ENCODE peak calls at places on chromosomes 7 and 10, in six cellular contexts. E, U, V, T, L and S are unnamed samples.

GRCh38 chr10:48506147-48506917 is 98.5 kb downstream of the ARHGAP22 start:
- DNase-seq in E (peak; percentile 88), U (peak; percentile 68), V (no peak), T (peak; percentile 92), L (no peak), S (peak; percentile 60)

GRCh38 chr7:96250776-96251361 is 71.0 kb downstream of the SLC25A13 start:
- DNase-seq in E (no peak), U (no peak), V (no peak), T (no peak), L (no peak), S (no peak)

GRCh38 chr7:128172151-128172550 is 68.9 kb upstream of the LEP start:
- DNase-seq in E (no peak), U (no peak), V (no peak), T (no peak), L (no peak), S (no peak)

GRCh38 chr10:30072068-30072467 is 12.7 kb upstream of the JCAD start:
- DNase-seq in E (no peak), U (no peak), V (no peak), T (no peak), L (no peak), S (no peak)

GRCh38 chr7:128839751-128840177 is 9.6 kb downstream of the FLNC start:
- DNase-seq in E (no peak), U (no peak), V (no peak), T (no peak), L (no peak), S (no peak)

GRCh38 chr10:79404231-79404609 is 41.2 kb downstream of the ZCCHC24 start:
- DNase-seq in E (peak; percentile 66), U (no peak), V (no peak), T (peak; percentile 50), L (no peak), S (no peak)

GRCh38 chr10:119025776-119026175 is 3.7 kb upstream of the NANOS1 start:
- DNase-seq in E (no peak), U (no peak), V (no peak), T (no peak), L (no peak), S (no peak)

GRCh38 chr10:131621784-131622624 is 278.8 kb upstream of the PPP2R2D start:
- DNase-seq in E (no peak), U (peak; percentile 1), V (no peak), T (no peak), L (no peak), S (no peak)

GRCh38 chr7:68888971-68889385 is 709.3 kb upstream of the AUTS2 start:
- DNase-seq in E (no peak), U (no peak), V (no peak), T (no peak), L (no peak), S (peak; percentile 78)

GRCh38 chr7:54260868-54261475 is 281.2 kb upstream of the VSTM2A start:
- DNase-seq in E (no peak), U (no peak), V (no peak), T (no peak), L (no peak), S (no peak)

GRCh38 chr10:131094406-131095108 is 217.0 kb downstream of the TCERG1L start:
- DNase-seq in E (no peak), U (peak; percentile 18), V (no peak), T (no peak), L (no peak), S (no peak)

GRCh38 chr7:130957140-130957513 is 223.1 kb upstream of the KLF14 start:
- DNase-seq in E (no peak), U (no peak), V (no peak), T (no peak), L (no peak), S (no peak)

GRCh38 chr7:25780904-25781303 is 371.1 kb upstream of the NFE2L3 start:
- DNase-seq in E (no peak), U (no peak), V (no peak), T (no peak), L (no peak), S (no peak)

GRCh38 chr10:16735626-16736025 is 81.6 kb downstream of the RSU1 start:
- DNase-seq in E (no peak), U (no peak), V (no peak), T (no peak), L (no peak), S (no peak)
- TF ChIP-seq JUND in E (no peak), U (no peak), V (no peak), T (no peak), L (no peak), S (no peak)

GRCh38 chr7:105352018-105352612 is 36.6 kb downstream of the SRPK2 start:
- DNase-seq in E (no peak), U (no peak), V (no peak), T (no peak), L (peak; percentile 93), S (no peak)

GRCh38 chr7:105350906-105351305 is 37.8 kb downstream of the SRPK2 start:
- DNase-seq in E (no peak), U (no peak), V (no peak), T (no peak), L (no peak), S (no peak)

GRCh38 chr7:105354383-105354782 is 34.3 kb downstream of the SRPK2 start:
- DNase-seq in E (no peak), U (no peak), V (no peak), T (no peak), L (no peak), S (no peak)

GRCh38 chr7:105353752-105354328 is 34.9 kb downstream of the SRPK2 start:
- DNase-seq in E (no peak), U (no peak), V (no peak), T (peak; percentile 66), L (no peak), S (no peak)

GRCh38 chr7:105352922-105353668 is 35.6 kb downstream of the SRPK2 start:
- DNase-seq in E (no peak), U (no peak), V (no peak), T (no peak), L (no peak), S (no peak)
- H3K27ac ChIP-seq in E (no peak overlapping the region), U (no peak overlapping the region), V (no peak overlapping the region), T (no peak overlapping the region), L (peak overlapping the region; percentile 62), S (peak overlapping the region; percentile 70)

DNA sequence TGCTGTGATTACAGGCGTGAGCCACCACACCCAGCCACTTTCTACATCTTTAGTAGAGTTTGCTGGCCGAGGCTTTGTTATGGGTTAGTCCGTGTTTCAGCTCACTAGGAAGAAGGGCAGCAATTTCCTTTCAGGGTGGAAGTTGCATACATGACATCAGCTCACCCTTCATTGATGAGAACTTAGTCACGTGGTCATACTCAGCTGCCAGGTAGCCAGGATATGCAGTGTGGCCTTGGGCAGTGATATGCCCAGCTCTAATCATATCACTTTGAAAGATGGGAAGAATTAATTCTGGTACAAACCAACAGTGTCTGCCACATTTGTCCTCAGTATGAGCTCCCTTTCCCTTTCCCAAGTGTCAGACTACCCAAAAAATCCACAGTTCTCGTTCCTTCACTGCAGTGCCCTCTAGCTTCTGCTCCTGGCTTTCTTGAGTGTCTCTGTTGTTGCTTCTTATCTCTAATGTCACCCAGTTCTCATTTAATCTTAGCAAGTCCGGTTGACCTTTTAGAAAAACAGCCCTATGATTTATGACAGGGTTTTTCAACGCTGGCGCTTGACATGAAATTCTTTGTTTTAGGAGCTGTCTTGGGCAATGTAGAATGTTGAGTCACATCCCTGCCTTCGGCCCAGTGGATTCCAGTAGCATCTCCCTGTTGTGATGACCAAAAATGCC is 108.7 kb upstream of the ITGB1 start:
- DNase-seq in E (no peak), U (no peak), V (no peak), T (peak; percentile 47), L (no peak), S (no peak)
- TF ChIP-seq JUND in E (no peak), U (no peak), V (no peak), T (no peak), L (no peak), S (no peak)

GRCh38 chr10:87722716-87723115 is 63.0 kb downstream of the PAPSS2 start:
- DNase-seq in E (no peak), U (no peak), V (no peak), T (no peak), L (no peak), S (no peak)
- H3K27ac ChIP-seq in E (no peak overlapping the region), U (no peak overlapping the region), V (no peak overlapping the region), T (no peak overlapping the region), L (no peak overlapping the region), S (no peak overlapping the region)

DNA sequence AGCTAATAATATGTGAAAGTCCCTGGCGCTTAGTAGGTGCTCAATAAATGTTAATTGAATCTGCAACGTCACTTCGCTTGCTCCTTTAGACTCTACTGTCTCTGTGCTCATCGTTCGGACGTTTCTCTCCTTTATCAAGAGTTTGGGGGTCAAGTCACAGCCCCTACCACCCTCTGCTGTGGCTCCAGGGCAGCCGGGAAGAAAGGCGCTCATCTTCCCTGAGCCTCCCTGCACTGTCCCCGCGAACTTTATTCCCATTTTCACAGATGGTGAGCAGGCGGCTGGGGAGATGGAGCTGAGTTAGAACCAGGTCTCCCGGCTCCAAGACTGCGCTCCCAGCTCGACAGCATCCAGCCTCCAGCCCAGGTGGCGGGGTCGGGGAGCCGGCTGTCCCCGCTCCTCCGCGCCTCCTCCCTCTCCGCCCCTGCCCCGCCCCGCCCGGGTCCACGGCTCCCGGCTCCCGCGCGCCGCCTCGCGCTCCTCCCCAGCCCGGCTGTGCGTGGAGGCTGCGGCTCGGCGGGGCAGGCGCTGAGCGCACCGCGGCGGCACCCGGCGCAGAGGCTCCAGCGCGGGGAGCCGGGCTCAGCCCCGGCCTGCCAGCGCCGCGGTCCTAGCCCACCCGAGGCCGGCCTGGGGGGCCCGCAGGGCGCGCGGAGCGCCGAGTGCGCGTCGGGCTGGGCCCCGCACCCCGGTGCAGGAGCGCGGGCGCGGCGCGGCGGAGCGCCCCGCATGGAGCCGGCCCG is at the start of gene CLEC2L:
- DNase-seq in E (no peak), U (no peak), V (no peak), T (peak; percentile 35), L (no peak), S (peak; percentile 92)
- TF ChIP-seq JUND in E (no peak), U (no peak), V (no peak), T (no peak), L (no peak), S (no peak)

DNA sequence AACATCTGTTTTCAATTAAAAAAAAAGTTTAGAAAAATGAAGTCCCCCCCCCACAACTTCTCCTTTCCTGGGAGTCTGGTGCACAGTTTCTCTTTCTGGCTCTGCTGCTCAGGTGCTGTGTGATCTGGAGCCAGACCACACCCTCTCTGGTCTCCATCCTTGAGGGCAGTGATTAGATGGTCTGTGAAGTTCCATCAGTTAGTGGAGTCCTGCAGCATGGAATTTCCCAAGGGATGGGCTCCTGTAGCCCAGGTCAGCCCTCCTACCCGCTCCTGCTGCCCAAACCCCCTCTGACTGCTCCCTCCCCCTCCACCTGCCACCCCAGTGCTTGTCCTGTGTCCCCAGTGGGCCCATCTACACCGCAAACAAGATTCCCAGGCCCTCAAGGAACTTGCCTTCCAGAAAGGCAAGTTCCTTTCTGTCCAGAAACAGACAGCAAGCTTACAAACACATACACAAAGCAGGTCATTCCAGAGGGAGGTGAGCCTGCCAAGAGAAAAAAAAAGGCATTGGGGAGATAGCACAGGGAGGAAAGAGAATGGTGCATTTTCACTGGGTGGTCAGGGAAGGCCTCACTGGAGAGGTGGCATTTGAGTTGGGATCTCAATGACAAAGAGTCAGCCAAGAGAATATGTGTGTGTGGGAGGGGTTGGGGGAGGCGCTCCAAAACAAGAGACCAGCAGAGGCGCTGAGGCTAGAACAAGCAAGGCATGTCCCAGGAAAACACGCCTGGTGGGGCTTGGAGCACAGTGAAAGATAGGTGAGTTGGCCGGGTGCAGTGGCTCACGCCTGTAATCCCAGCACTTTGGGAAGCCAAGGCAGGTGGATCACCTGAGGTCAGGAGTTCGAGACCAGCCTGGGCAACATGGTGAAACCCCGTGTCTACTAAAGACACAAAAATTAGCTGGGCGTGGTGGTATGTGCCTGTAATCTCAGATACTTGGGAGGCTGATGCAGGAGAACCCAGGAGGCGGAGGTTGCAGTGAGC is 49.5 kb upstream of the SLC29A3 start:
- DNase-seq in E (no peak), U (no peak), V (peak; percentile 72), T (peak; percentile 47), L (no peak), S (no peak)
- H3K27ac ChIP-seq in E (no peak overlapping the region), U (peak overlapping the region; percentile 23), V (peak overlapping the region; percentile 38), T (peak overlapping the region; percentile 45), L (no peak overlapping the region), S (peak overlapping the region; percentile 94)

GRCh38 chr10:12606461-12606860 is 257.1 kb downstream of the CAMK1D start:
- DNase-seq in E (no peak), U (no peak), V (no peak), T (no peak), L (no peak), S (no peak)
- TF ChIP-seq JUND in E (no peak), U (no peak), V (no peak), T (no peak), L (no peak), S (no peak)